ENCODE peak calls at places on chromosomes 13 and 19, in seven cellular contexts. U, Y, W, E, P, B and C are unnamed samples.

GRCh38 chr13:40452741-40453665 is 213.4 kb downstream of the FOXO1 start:
- DNase-seq in U (peak; percentile 8), B (peak; percentile 33), W (no peak), Y (peak; percentile 74), E (no peak), P (no peak), C (peak; percentile 65)

GRCh38 chr13:25478186-25478585 is 106.4 kb downstream of the ATP8A2 start:
- DNase-seq in P (peak; percentile 48), W (peak; percentile 70), E (no peak), Y (peak; percentile 74), B (peak; percentile 9), U (no peak), C (peak; percentile 66)

GRCh38 chr19:36973021-36973843 is 57.1 kb downstream of the ZNF568 start:
- DNase-seq in W (no peak), Y (peak; percentile 82), E (no peak), P (peak; percentile 89), B (no peak), U (peak; percentile 50), C (peak; percentile 71)

GRCh38 chr13:26699197-26699490 is 61.4 kb downstream of the GPR12 start:
- DNase-seq in Y (no peak), E (no peak), U (no peak), W (no peak), P (no peak), B (no peak), C (no peak)

GRCh38 chr19:6278740-6279619 is 795 bp downstream of the MLLT1 start:
- DNase-seq in P (no peak), E (no peak), W (no peak), U (no peak), B (no peak), Y (no peak), C (no peak)

GRCh38 chr19:5654931-5655330 is 25.4 kb downstream of the MICOS13 start:
- DNase-seq in E (no peak), U (no peak), W (no peak), B (no peak), P (no peak), Y (no peak), C (no peak)

GRCh38 chr19:42281175-42282035 is 12.4 kb downstream of the CIC start:
- DNase-seq in U (peak; percentile 41), E (no peak), P (peak; percentile 80), Y (peak; percentile 75), W (peak; percentile 58), B (no peak), C (peak; percentile 59)

GRCh38 chr19:39516270-39516669 is 1.3 kb downstream of the SELENOV start:
- DNase-seq in W (no peak), E (no peak), Y (no peak), P (no peak), B (no peak), U (no peak), C (no peak)

GRCh38 chr19:30214651-30215051 is 157.5 kb upstream of the ZNF536 start:
- DNase-seq in Y (no peak), E (no peak), U (no peak), W (no peak), B (no peak), P (peak; percentile 31), C (no peak)

GRCh38 chr13:40228981-40229380 is 437.5 kb downstream of the FOXO1 start:
- DNase-seq in P (no peak), B (peak; percentile 9), W (no peak), Y (no peak), U (no peak), E (no peak), C (no peak)

GRCh38 chr19:2290441-2291184 is 8.6 kb upstream of the PEAK3 start:
- DNase-seq in W (peak; percentile 50), P (no peak), E (no peak), U (no peak), Y (no peak), B (no peak), C (no peak)

GRCh38 chr19:14555918-14556661 is 15.8 kb downstream of the NDUFB7 start:
- DNase-seq in W (no peak), Y (peak; percentile 79), U (peak; percentile 34), E (no peak), B (no peak), P (no peak), C (peak; percentile 68)
- H3K4me2 ChIP-seq in W (no peak overlapping the region), Y (peak overlapping the region; percentile 63), U (peak overlapping the region; percentile 52), E (peak overlapping the region; percentile 67), B (peak overlapping the region; percentile 45), P (no peak overlapping the region), C (peak overlapping the region; percentile 81)

GRCh38 chr19:47257411-47258169 is 1.3 kb downstream of the CCDC9 start:
- DNase-seq in E (no peak), Y (no peak), P (peak; percentile 88), B (no peak), W (no peak), U (no peak), C (no peak)

GRCh38 chr19:47260476-47260875 is 4.2 kb downstream of the CCDC9 start:
- DNase-seq in E (no peak), B (no peak), P (no peak), U (no peak), W (no peak), Y (no peak), C (no peak)

GRCh38 chr19:47258895-47259555 is 2.7 kb downstream of the CCDC9 start:
- DNase-seq in U (no peak), W (no peak), B (no peak), P (no peak), E (no peak), Y (no peak), C (no peak)

GRCh38 chr19:47256688-47257410 is 524 bp downstream of the CCDC9 start:
- DNase-seq in E (peak; percentile 95), B (peak; percentile 100), Y (peak; percentile 96), W (peak; percentile 100), P (peak; percentile 99), U (peak; percentile 98), C (peak; percentile 90)

DNA sequence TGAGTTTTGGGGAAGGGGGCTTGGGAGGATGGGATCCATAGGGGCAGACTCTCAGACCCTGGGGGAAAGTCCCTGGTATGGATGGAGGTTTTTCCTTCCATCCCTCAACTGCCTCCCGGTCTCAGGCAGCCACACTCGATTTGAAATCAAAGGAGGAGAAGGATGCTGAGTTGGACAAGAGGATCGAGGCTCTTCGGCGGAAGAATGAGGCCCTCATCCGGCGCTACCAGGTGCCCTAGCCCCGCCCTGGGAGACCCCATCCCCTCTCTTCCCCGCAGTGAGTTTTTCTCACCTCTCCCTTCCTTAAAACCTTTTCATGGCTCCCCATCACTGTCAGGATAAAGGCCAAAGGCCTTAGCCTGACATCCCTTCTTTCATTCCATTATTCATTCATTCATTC is 2.1 kb downstream of the CCDC9 start:
- DNase-seq in W (no peak), U (no peak), P (no peak), E (no peak), B (no peak), Y (no peak), C (no peak)
- H3K4me2 ChIP-seq in W (peak overlapping the region; percentile 90), U (peak overlapping the region; percentile 92), P (no peak overlapping the region), E (peak overlapping the region; percentile 90), B (peak overlapping the region; percentile 91), Y (peak overlapping the region; percentile 96), C (peak overlapping the region; percentile 93)

GRCh38 chr19:11736696-11737095 is 2.0 kb downstream of the ZNF823 start:
- DNase-seq in B (no peak), E (no peak), Y (peak; percentile 15), P (peak; percentile 33), W (no peak), U (peak; percentile 33), C (no peak)

GRCh38 chr19:11735375-11735774 is 3.4 kb downstream of the ZNF823 start:
- DNase-seq in P (no peak), B (no peak), E (no peak), Y (no peak), U (no peak), W (no peak), C (no peak)

GRCh38 chr19:11738746-11739620 is at the start of gene ZNF823:
- DNase-seq in W (peak; percentile 99), U (peak; percentile 97), E (peak; percentile 99), B (peak; percentile 95), P (peak; percentile 99), Y (peak; percentile 97), C (peak; percentile 94)

DNA sequence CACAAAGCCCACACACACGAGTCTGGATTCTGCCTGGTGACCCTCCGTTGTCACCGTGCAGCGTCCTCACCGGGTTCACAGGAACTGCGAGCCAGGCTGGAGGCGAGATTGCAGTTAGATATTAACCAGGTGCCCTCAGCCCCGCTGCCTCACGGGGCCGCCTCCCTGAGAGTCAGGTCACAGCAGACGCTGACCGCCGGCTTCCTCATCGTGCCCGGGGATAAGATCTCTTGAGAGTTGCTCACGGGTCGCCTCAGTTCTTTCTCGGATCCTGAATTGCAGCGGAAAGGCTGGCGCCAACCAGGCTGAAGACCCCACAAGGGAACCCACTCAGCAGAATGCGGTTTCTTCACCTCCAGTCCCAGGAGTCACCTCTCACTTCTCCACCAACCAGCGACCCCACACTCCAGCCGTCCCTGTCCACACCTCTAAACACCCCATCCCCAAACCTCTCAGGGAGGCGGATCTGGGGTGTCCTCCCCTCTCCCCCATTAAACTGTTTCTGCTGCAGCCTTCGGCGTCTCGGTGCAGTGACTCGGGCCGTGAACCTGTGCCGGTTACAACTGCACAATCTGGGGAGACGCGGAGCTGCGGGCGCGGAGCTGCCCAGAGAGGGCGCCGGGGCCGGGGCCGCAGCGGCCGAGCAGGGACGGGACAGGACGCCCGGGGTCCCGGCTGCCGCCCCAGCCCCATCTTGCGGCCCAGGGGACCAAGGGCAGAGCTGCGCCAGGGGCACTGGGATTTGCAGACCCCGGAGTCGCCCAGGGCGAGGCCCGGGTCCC is 591 bp downstream of the ZNF823 start:
- DNase-seq in B (peak; percentile 43), Y (peak; percentile 26), U (peak; percentile 12), P (peak; percentile 52), W (peak; percentile 71), E (no peak), C (no peak)
- H3K4me2 ChIP-seq in B (peak overlapping the region; percentile 70), Y (peak overlapping the region; percentile 93), U (peak overlapping the region; percentile 85), P (peak overlapping the region; percentile 84), W (peak overlapping the region; percentile 93), E (peak overlapping the region; percentile 89), C (peak overlapping the region; percentile 99)

GRCh38 chr13:20769091-20769490 is 4.7 kb downstream of the EEF1AKMT1 start:
- DNase-seq in U (no peak), P (no peak), Y (no peak), B (no peak), W (no peak), E (no peak), C (no peak)
- H3K4me2 ChIP-seq in U (no peak overlapping the region), P (no peak overlapping the region), Y (no peak overlapping the region), B (no peak overlapping the region), W (no peak overlapping the region), E (no peak overlapping the region), C (no peak overlapping the region)